ENCODE peak calls at places on chromosome 21, in four cellular contexts. S, T, E and L are unnamed samples.

GRCh38 chr21:45403133-45403824 is 1.7 kb upstream of the COL18A1 start:
- DNase-seq in S (no peak), T (no peak), E (no peak), L (no peak)

GRCh38 chr21:45698493-45698947 is 55.0 kb downstream of the PCBP3 start:
- DNase-seq in E (no peak), S (no peak), T (no peak), L (no peak)

GRCh38 chr21:18252686-18253085 is 8.1 kb downstream of the CHODL start:
- DNase-seq in T (no peak), S (no peak), E (no peak), L (no peak)

GRCh38 chr21:46006547-46007497 is 25.3 kb downstream of the COL6A1 start:
- DNase-seq in E (no peak), T (no peak), S (no peak), L (no peak)

GRCh38 chr21:35227774-35228173 is 178.7 kb upstream of the RUNX1 start:
- DNase-seq in S (no peak), T (no peak), E (no peak), L (no peak)

GRCh38 chr21:14550200-14550599 is 4.1 kb upstream of the SAMSN1 start:
- DNase-seq in E (no peak), T (peak; percentile 64), S (no peak), L (no peak)

GRCh38 chr21:46190491-46191131 is 6.4 kb upstream of the SPATC1L start:
- DNase-seq in S (no peak), T (no peak), E (no peak), L (no peak)

GRCh38 chr21:26027696-26028095 is 142.9 kb downstream of the APP start:
- DNase-seq in T (no peak), S (no peak), E (no peak), L (no peak)

GRCh38 chr21:17612565-17613241 is at the start of gene BTG3:
- DNase-seq in T (peak; percentile 90), E (no peak), S (peak; percentile 47), L (peak; percentile 77)

GRCh38 chr21:45724345-45724961 is 80.9 kb downstream of the PCBP3 start:
- DNase-seq in E (no peak), T (no peak), S (no peak), L (no peak)

GRCh38 chr21:29192999-29193563 is 62.6 kb downstream of the MAP3K7CL start:
- DNase-seq in T (no peak), S (no peak), E (no peak), L (peak; percentile 61)

GRCh38 chr21:46220847-46221246 is 7.7 kb downstream of the LSS start:
- DNase-seq in T (no peak), E (no peak), S (no peak), L (no peak)

GRCh38 chr21:32507342-32507919 is 77.9 kb downstream of the TCP10L start:
- DNase-seq in S (no peak), E (no peak), T (no peak), L (no peak)

GRCh38 chr21:46145840-46146691 is 9.3 kb downstream of the FTCD start:
- DNase-seq in T (no peak), S (no peak), E (no peak), L (no peak)

GRCh38 chr21:16419188-16419874 is 689.5 kb downstream of the USP25 start:
- DNase-seq in S (peak; percentile 12), E (no peak), T (no peak), L (no peak)

GRCh38 chr21:46457801-46458314 is 833 bp upstream of the DIP2A start:
- DNase-seq in T (no peak), S (peak; percentile 21), E (no peak), L (peak; percentile 25)

GRCh38 chr21:34693192-34693810 is 24.5 kb downstream of the CLIC6 start:
- DNase-seq in S (peak; percentile 55), T (peak; percentile 77), E (no peak), L (peak; percentile 71)

GRCh38 chr21:33080376-33080775 is 10.4 kb downstream of the OLIG1 start:
- DNase-seq in T (no peak), E (no peak), S (no peak), L (no peak)

GRCh38 chr21:16773206-16773605 is 739.6 kb upstream of the CXADR start:
- DNase-seq in S (no peak), E (no peak), T (no peak), L (no peak)

GRCh38 chr21:45838636-45839035 is 142.9 kb upstream of the COL6A1 start:
- DNase-seq in S (no peak), T (no peak), E (no peak), L (no peak)

GRCh38 chr21:24428539-24429186 is 1178.6 kb downstream of the MRPL39 start:
- DNase-seq in T (no peak), S (no peak), E (no peak), L (no peak)

GRCh38 chr21:45976666-45977335 is 4.8 kb upstream of the COL6A1 start:
- DNase-seq in E (no peak), S (no peak), T (no peak), L (no peak)

GRCh38 chr21:27693376-27693775 is 726.5 kb upstream of the ADAMTS5 start:
- DNase-seq in S (no peak), T (no peak), E (no peak), L (no peak)

GRCh38 chr21:31930001-31930400 is 57.2 kb downstream of the HUNK start:
- DNase-seq in E (no peak), S (no peak), T (no peak), L (no peak)

GRCh38 chr21:25831300-25831699 is 96.5 kb downstream of the GABPA start:
- DNase-seq in T (no peak), E (no peak), S (no peak), L (no peak)

GRCh38 chr21:31634993-31635392 is 24.5 kb upstream of the SOD1 start:
- DNase-seq in E (no peak), S (no peak), T (no peak), L (no peak)

GRCh38 chr21:37398697-37399096 is 32.1 kb downstream of the DYRK1A start:
- DNase-seq in T (no peak), E (no peak), S (no peak), L (no peak)

GRCh38 chr21:37396855-37397254 is 30.3 kb downstream of the DYRK1A start:
- DNase-seq in T (no peak), S (no peak), E (no peak), L (no peak)

GRCh38 chr21:37393786-37394185 is 27.2 kb downstream of the DYRK1A start:
- DNase-seq in E (no peak), S (no peak), T (no peak), L (no peak)

GRCh38 chr21:37389456-37389855 is 22.9 kb downstream of the DYRK1A start:
- DNase-seq in E (no peak), S (no peak), T (no peak), L (no peak)

GRCh38 chr21:37393030-37393429 is 26.5 kb downstream of the DYRK1A start:
- DNase-seq in T (no peak), E (no peak), S (no peak), L (no peak)
- H3K4me1 ChIP-seq in T (peaks cover 3% of the 10 kb centered on the region), E (no peaks in the 10 kb centered on the region), S (peaks cover 7% of the 10 kb centered on the region), L (peaks cover 2% of the 10 kb centered on the region)

GRCh38 chr21:41510500-41510899 is 2.5 kb upstream of the TMPRSS2 start:
- DNase-seq in E (no peak), T (no peak), S (peak; percentile 36), L (no peak)

GRCh38 chr21:41508415-41509205 is 652 bp upstream of the TMPRSS2 start:
- DNase-seq in T (no peak), S (no peak), E (no peak), L (no peak)

GRCh38 chr21:41509733-41510132 is 1.8 kb upstream of the TMPRSS2 start:
- DNase-seq in E (no peak), S (no peak), T (no peak), L (no peak)

GRCh38 chr21:41509206-41509496 is 1.2 kb upstream of the TMPRSS2 start:
- DNase-seq in E (no peak), T (no peak), S (no peak), L (no peak)

DNA sequence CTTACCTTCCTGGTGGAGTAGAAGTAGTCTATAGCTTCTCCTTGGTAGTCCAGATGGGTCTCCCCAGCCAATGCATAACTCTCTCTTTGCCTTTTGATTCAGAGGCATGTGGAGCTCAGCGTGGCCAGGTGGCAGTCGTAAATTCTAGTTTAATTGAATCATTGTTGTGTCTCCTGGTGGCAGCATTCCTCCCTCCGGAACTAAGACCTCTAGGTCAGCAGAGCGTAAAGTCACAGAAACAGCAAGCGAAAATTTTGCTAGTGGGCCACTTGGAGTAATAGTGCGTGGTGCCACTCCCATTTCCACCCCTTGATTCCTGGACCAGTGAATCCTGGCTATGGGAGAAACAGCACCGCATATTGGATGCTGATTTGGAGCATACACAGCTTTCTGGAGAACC is 3.9 kb upstream of the TMPRSS2 start:
- DNase-seq in E (no peak), T (no peak), S (no peak), L (no peak)
- TF ChIP-seq YY1 in E (no peak), T (no peak), S (no peak), L (no peak)

GRCh38 chr21:39316729-39317128 is 3.3 kb upstream of the BRWD1 start:
- DNase-seq in T (no peak), E (no peak), S (no peak), L (no peak)

GRCh38 chr21:39315603-39316002 is 2.2 kb upstream of the BRWD1 start:
- DNase-seq in T (no peak), S (no peak), E (no peak), L (no peak)

GRCh38 chr21:39314155-39315027 is 959 bp upstream of the BRWD1 start:
- DNase-seq in E (no peak), S (peak; percentile 31), T (peak; percentile 71), L (peak; percentile 70)

GRCh38 chr21:39317134-39318090 is 4.0 kb upstream of the BRWD1 start:
- DNase-seq in S (no peak), E (no peak), T (peak; percentile 80), L (no peak)

DNA sequence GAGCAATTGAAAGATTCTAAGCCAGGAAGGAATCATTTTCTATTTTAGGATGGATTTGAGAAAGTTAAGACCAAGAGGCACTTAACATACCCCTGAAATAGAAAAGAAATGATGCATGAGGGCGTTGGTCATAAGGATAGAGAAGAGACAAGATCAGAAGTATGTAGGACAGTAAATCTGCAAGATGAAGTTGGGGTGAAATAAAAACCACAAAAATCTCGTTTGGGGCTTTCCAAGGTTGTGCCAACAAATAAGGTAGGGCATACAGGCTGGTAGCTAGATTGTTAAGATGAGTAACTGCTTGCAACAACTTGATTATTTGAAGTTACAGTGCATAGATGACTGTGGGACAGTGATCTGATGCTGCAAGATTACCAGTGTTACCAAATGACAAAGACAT is 2.6 kb upstream of the BRWD1 start:
- DNase-seq in T (no peak), E (no peak), S (no peak), L (no peak)
- H3K4me1 ChIP-seq in T (peaks cover 34% of the 10 kb centered on the region), E (peaks cover 4% of the 10 kb centered on the region), S (peaks cover 50% of the 10 kb centered on the region), L (peaks cover 6% of the 10 kb centered on the region)

GRCh38 chr21:37647781-37648180 is 268.5 kb downstream of the KCNJ6 start:
- DNase-seq in S (no peak), T (no peak), E (no peak), L (no peak)

GRCh38 chr21:37644666-37645065 is 271.6 kb downstream of the KCNJ6 start:
- DNase-seq in E (no peak), T (no peak), S (no peak), L (no peak)

GRCh38 chr21:37639756-37640155 is 273.2 kb downstream of the DYRK1A start:
- DNase-seq in T (no peak), E (no peak), S (no peak), L (no peak)

GRCh38 chr21:37645848-37646247 is 270.4 kb downstream of the KCNJ6 start:
- DNase-seq in T (no peak), S (no peak), E (no peak), L (no peak)

DNA sequence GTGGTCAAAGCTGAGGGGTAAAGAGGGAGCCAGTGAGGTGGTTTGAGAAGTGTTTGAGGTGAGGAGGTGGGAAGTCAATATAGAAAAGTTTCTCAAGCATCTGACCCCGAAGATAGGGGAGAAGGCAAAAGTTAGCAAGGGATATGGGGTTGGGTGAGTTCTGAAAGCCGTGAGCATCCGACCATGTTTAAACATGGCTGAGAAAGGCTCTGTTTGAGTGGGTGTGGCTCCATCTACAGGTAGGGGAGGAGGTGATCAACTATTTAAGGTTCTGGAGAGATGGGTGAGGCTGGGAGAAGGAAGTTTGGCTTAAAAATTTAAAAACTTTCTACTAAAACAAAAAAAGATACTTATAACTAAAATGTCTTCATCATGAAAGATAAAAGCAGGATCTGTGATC is 273.8 kb downstream of the KCNJ6 start:
- DNase-seq in S (peak; percentile 32), E (no peak), T (peak; percentile 74), L (peak; percentile 59)
- TF ChIP-seq YY1 in S (no peak), E (peak; percentile 92), T (peak; percentile 59), L (peak; percentile 51)